ENCODE peak calls at places on chromosomes 1 and 21, in nine cellular contexts. F is heart left ventricle, Q is tibial artery, J is upper lobe of right lung, Z is GM12865, T is fibroblast of mammary gland, S is suprapubic skin, D is heart right ventricle, L is endothelial cell. Y is an unnamed sample.

GRCh38 chr21:31650930-31651329 is 8.6 kb upstream of the SOD1 start:
- DNase-seq in D (no peak), S (no peak), F (no peak), T (no peak), L (no peak), Z (no peak), J (no peak), Q (no peak), Y (no peak)

GRCh38 chr1:198018529-198018928 is 101.4 kb downstream of the LHX9 start:
- DNase-seq in L (no peak), Q (no peak), S (no peak), J (no peak), D (no peak), Z (no peak), T (peak), F (no peak), Y (no peak)

GRCh38 chr1:236457775-236458174 is 63.7 kb downstream of the EDARADD start:
- DNase-seq in L (no peak), Z (peak), D (no peak), J (no peak), S (no peak), T (no peak), F (no peak), Q (no peak), Y (peak)

GRCh38 chr1:65478379-65479026 is 58.0 kb downstream of the LEPR start:
- DNase-seq in F (no peak), L (no peak), Z (no peak), J (no peak), T (no peak), D (no peak), S (no peak), Q (no peak), Y (no peak)

GRCh38 chr1:219771039-219771438 is 157.3 kb downstream of the SLC30A10 start:
- DNase-seq in S (no peak), J (no peak), F (no peak), T (peak), Z (no peak), D (no peak), L (no peak), Q (peak), Y (no peak)

GRCh38 chr1:119453021-119453420 is 38.1 kb downstream of the HSD3B2 start:
- DNase-seq in J (no peak), F (no peak), Q (no peak), L (no peak), D (no peak), S (no peak), Z (no peak), T (peak), Y (no peak)

GRCh38 chr1:183859865-183860264 is 54.9 kb downstream of the RGL1 start:
- DNase-seq in D (no peak), Q (no peak), F (no peak), T (peak), S (no peak), Z (no peak), L (no peak), J (no peak), Y (no peak)

GRCh38 chr1:55314740-55315139 is 99.6 kb upstream of the USP24 start:
- DNase-seq in L (no peak), T (no peak), S (no peak), Z (no peak), D (no peak), Q (no peak), J (no peak), F (no peak), Y (no peak)

GRCh38 chr1:70717211-70717610 is 306.1 kb downstream of the CTH start:
- DNase-seq in S (no peak), F (no peak), Q (no peak), J (no peak), T (no peak), D (no peak), L (no peak), Z (no peak), Y (no peak)

GRCh38 chr1:18166929-18167328 is 59.3 kb downstream of the IGSF21 start:
- DNase-seq in F (no peak), J (no peak), L (no peak), T (no peak), Q (no peak), Z (no peak), S (no peak), D (no peak), Y (no peak)

GRCh38 chr1:52022133-52022532 is 11.5 kb downstream of the KTI12 start:
- DNase-seq in J (no peak), L (no peak), F (no peak), Q (no peak), Z (no peak), T (no peak), D (no peak), S (no peak), Y (no peak)

GRCh38 chr1:156497743-156498446 is 2.7 kb downstream of the MEF2D start:
- DNase-seq in L (no peak), S (no peak), Z (no peak), J (peak), T (no peak), F (peak), D (no peak), Q (peak), Y (no peak)

GRCh38 chr1:117367769-117368059 is 465 bp downstream of the MAN1A2 start:
- DNase-seq in L (no peak), F (no peak), D (no peak), Q (no peak), T (no peak), Z (peak), J (no peak), S (no peak), Y (no peak)

GRCh38 chr1:93353286-93353685 is 7.6 kb downstream of the DR1 start:
- DNase-seq in D (no peak), T (peak), J (no peak), F (no peak), S (no peak), Q (no peak), L (no peak), Z (no peak), Y (no peak)

GRCh38 chr1:59401581-59401980 is 104.7 kb downstream of the FGGY start:
- DNase-seq in Z (no peak), Q (no peak), L (no peak), D (no peak), S (no peak), T (peak), J (no peak), F (no peak), Y (no peak)

GRCh38 chr1:109632671-109633346 is 13.2 kb downstream of the AMPD2 start:
- DNase-seq in L (no peak), S (peak), Q (no peak), F (no peak), T (no peak), J (no peak), D (no peak), Z (no peak), Y (no peak)

GRCh38 chr21:41758550-41758949 is 8.3 kb downstream of the RIPK4 start:
- DNase-seq in F (no peak), S (no peak), Z (no peak), Q (no peak), D (no peak), J (no peak), L (no peak), T (no peak), Y (no peak)

GRCh38 chr1:43207229-43207853 is 35.2 kb downstream of the CFAP57 start:
- DNase-seq in L (no peak), Z (no peak), Q (no peak), J (no peak), T (no peak), D (no peak), F (no peak), S (no peak), Y (no peak)

GRCh38 chr1:230067871-230068814 is 1.1 kb downstream of the GALNT2 start:
- DNase-seq in Q (peak), L (peak), J (peak), Z (peak), D (peak), S (no peak), T (no peak), F (peak), Y (peak)

GRCh38 chr1:65389296-65389695 is 31.2 kb upstream of the LEPR start:
- DNase-seq in F (no peak), L (no peak), Q (no peak), J (no peak), D (no peak), S (no peak), Z (no peak), T (peak), Y (no peak)

GRCh38 chr1:160377585-160378206 is 10.8 kb downstream of the NHLH1 start:
- DNase-seq in S (no peak), T (peak), J (no peak), F (no peak), D (no peak), Q (no peak), L (no peak), Z (no peak), Y (no peak)

GRCh38 chr1:244349581-244350001 is 102.1 kb downstream of the ADSS2 start:
- DNase-seq in F (no peak), S (no peak), D (no peak), L (no peak), T (peak), Q (no peak), J (no peak), Z (no peak), Y (no peak)

GRCh38 chr1:227742738-227743715 is 7.8 kb downstream of the SNAP47 start:
- DNase-seq in Z (no peak), D (no peak), Q (no peak), S (no peak), T (no peak), J (no peak), L (no peak), F (no peak), Y (no peak)

GRCh38 chr1:58722967-58723366 is 23.1 kb upstream of the MYSM1 start:
- DNase-seq in Z (no peak), T (no peak), Q (no peak), S (no peak), D (no peak), F (no peak), J (no peak), L (no peak), Y (no peak)

GRCh38 chr1:198890531-198890930 is 251.7 kb downstream of the PTPRC start:
- DNase-seq in Q (no peak), Z (no peak), T (no peak), S (no peak), L (no peak), D (no peak), J (no peak), F (no peak), Y (no peak)

GRCh38 chr1:41662061-41662655 is 177.7 kb upstream of the EDN2 start:
- DNase-seq in D (peak), J (peak), S (no peak), Q (peak), Z (peak), L (peak), T (peak), F (peak), Y (peak)

GRCh38 chr1:103461171-103462105 is 64.1 kb upstream of the RNPC3 start:
- DNase-seq in T (peak), D (no peak), L (no peak), Q (no peak), Z (peak), J (no peak), F (no peak), S (no peak), Y (peak)

GRCh38 chr21:36701912-36702621 is 3.2 kb downstream of the SIM2 start:
- DNase-seq in Q (no peak), J (no peak), S (no peak), D (no peak), T (no peak), Z (no peak), L (peak), F (no peak), Y (peak)

GRCh38 chr1:241310451-241310850 is 46.6 kb downstream of the RGS7 start:
- DNase-seq in S (no peak), D (no peak), F (no peak), Q (no peak), T (peak), L (no peak), J (no peak), Z (no peak), Y (no peak)

GRCh38 chr1:109112056-109112651 is 1.8 kb upstream of the ELAPOR1 start:
- DNase-seq in L (no peak), F (no peak), S (no peak), D (no peak), Q (no peak), T (peak), Z (peak), J (no peak), Y (peak)

GRCh38 chr1:198577444-198577843 is 37.0 kb upstream of the ATP6V1G3 start:
- DNase-seq in D (no peak), Z (no peak), J (no peak), L (no peak), T (peak), Q (no peak), S (no peak), F (no peak), Y (no peak)

GRCh38 chr1:177848577-177848976 is 121.3 kb downstream of the SEC16B start:
- DNase-seq in S (no peak), Q (no peak), T (peak), Z (no peak), D (no peak), J (no peak), L (no peak), F (no peak), Y (no peak)

GRCh38 chr1:110227774-110228173 is 17.7 kb downstream of the KCNC4 start:
- DNase-seq in D (no peak), Q (no peak), J (no peak), T (no peak), F (no peak), S (no peak), L (no peak), Z (no peak), Y (no peak)

GRCh38 chr1:194159941-194160340 is 973.5 kb upstream of the B3GALT2 start:
- DNase-seq in J (no peak), Z (no peak), L (no peak), D (no peak), T (no peak), Q (no peak), S (no peak), F (no peak), Y (no peak)

GRCh38 chr1:86150553-86151055 is 6.0 kb downstream of the COL24A1 start:
- DNase-seq in L (no peak), T (peak), Q (no peak), Z (no peak), S (no peak), J (no peak), D (no peak), F (no peak), Y (no peak)

GRCh38 chr1:12591267-12591938 is 26.6 kb downstream of the DHRS3 start:
- DNase-seq in Z (no peak), T (peak), F (peak), L (no peak), J (no peak), S (no peak), D (peak), Q (peak), Y (no peak)
- TF ChIP-seq CTCF in Z (no peak), T (no peak), F (no peak), L (no peak), J (no peak), S (no peak), D (peak), Q (no peak), Y (no peak)

DNA sequence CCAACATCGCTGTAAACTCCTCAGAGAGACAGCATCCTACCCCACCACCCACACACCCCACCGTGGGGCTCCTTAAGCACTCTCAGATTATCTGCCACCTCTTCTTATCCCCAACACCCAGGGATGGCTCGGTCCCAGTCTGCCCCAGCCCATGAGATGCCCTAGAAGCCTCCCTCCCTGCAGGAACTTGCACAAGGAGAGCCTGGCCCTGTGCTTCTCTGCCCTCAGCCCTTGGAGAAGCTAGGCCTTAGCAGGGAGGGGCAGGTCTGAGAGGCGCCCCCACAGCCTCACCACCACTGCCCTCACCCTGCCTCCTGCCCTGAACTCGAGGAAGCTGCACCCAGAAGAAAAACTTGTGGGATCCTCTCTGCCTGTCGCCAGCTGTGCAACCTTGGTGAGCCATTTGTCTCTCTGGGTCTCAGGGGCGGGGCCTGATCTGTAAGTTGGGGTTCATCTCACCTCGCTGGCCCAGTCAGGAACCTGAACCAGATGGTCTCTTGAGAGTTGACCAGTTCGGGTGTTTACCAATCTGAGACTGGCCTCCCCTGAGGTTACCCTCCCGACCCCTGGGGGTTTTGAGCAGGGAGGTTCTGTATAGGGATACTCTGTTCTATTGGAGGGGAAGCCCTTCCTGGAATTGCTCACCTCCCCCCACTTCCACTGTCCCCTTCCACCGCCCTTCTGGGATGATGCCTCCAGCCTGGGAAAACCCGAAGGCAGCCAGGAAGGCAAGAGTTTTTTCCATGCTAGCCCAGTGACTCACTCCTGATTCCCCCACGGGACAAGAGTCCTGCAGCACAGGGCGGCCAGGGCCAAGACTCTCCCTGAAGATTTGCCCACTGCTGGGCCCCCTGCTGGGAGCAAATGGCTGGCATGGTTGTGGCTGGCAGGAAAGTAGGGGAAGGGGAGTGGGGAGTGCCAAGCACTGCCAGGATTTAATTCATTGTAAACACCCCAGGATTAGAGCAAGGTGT is at the start of gene S100A3:
- DNase-seq in F (peak), J (peak), D (peak), Q (peak), L (no peak), S (no peak), Z (no peak), T (peak), Y (no peak)
- TF ChIP-seq CTCF in F (no peak), J (no peak), D (peak), Q (peak), L (no peak), S (peak), Z (no peak), T (peak), Y (no peak)

GRCh38 chr1:44576456-44577150 is 97.7 kb downstream of the TMEM53 start:
- DNase-seq in S (no peak), T (no peak), Q (no peak), L (peak), F (no peak), Z (no peak), D (no peak), J (no peak), Y (no peak)

GRCh38 chr1:44568128-44568900 is 106.0 kb downstream of the TMEM53 start:
- DNase-seq in Z (no peak), F (no peak), J (no peak), T (no peak), D (no peak), S (no peak), L (no peak), Q (no peak), Y (no peak)

GRCh38 chr1:44569491-44569890 is 104.8 kb downstream of the TMEM53 start:
- DNase-seq in J (no peak), F (no peak), S (no peak), L (no peak), Q (no peak), Z (no peak), T (no peak), D (no peak), Y (no peak)

GRCh38 chr1:44572572-44572879 is 101.8 kb downstream of the TMEM53 start:
- DNase-seq in L (no peak), T (no peak), J (no peak), Z (no peak), D (no peak), F (no peak), S (no peak), Q (no peak), Y (no peak)

DNA sequence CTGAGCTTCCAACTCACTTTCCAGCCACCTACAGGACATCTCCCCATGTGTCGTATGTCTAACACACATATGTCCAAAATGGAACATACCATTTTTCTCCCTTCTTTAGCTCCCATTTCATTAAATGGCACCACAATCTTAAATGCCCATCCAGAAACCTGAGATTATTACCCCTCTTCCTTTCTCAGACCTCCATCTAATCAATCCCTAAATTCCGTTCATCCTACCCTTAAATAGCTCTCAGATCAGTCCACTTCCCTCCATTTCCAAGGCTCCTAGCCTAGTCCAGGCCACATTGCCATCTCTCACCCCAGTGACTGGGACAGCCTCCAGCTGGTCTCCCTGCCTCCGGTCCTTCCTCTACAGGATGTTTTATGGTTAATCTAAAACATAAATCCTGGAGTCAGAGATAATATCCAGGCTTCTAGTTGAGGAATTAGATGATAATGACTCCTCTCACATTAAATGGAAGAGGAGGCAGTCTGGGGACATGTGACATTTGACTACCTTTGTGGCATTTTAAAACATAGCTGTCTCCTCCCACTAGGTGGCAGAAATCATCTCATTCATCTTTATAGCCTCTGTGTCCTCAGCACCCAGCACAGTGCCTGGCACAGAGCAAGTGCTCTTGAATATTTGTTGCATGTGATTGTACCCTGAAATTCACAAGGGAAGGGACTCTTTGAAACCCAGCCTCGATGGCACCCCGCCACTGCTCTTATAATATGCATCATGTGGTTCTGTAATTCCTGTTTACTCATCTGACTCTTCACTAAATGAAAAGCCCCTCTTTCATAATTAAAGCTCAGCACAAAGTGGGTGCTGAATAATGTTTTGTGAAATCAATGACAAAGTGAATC is 102.3 kb downstream of the TMEM53 start:
- DNase-seq in D (no peak), Z (peak), L (no peak), S (no peak), Q (no peak), F (no peak), J (no peak), T (peak), Y (peak)
- TF ChIP-seq CTCF in D (peak), Z (peak), L (peak), S (peak), Q (no peak), F (peak), J (peak), T (peak), Y (peak)

DNA sequence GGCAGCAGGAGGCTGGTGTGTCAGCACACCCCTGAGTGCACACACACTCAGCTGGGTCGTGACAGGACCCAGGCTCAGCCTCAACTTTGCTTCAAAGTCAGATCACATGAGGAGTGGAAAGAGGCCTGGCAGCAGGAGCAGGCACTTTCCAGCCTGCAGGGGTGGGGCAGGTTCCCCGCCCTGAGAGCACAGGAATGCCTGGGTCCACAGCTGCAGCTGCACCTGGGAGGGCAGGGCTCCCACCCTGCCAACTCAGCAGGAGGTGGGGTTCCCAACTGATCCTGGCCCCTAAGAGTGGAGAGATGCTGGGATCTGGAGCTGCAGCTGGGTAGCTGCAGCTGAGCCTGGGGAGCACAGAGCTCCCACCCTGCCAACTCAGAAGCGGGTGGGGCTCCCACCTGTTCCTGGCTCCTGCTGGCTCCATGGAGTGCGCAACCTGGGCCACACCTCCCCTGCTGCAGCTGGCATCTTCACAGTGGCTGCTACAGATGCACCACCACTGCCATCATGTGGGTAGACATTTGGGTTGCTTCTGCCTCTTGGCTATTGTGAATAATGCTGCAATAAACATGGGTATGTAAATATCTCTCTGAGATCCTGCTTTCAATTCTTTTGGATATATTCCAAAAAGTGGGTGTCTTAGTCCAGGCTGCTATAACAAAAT is 415.4 kb downstream of the TTLL7 start:
- DNase-seq in D (no peak), Q (no peak), F (no peak), S (no peak), L (no peak), Z (peak), T (peak), J (no peak), Y (no peak)
- TF ChIP-seq CTCF in D (peak), Q (no peak), F (no peak), S (no peak), L (no peak), Z (peak), T (peak), J (no peak), Y (peak)

Y was measured in GM20000.